ENCODE peak calls at places on chromosomes 16 and 17, in five cellular contexts. Q is AG09309, T is epithelial cell of esophagus, K is heart left ventricle, A is cardiac fibroblast. O is an unnamed sample.

GRCh38 chr17:76191891-76192290 is 48.4 kb downstream of the RNF157 start:
- DNase-seq in Q (no peak), T (no peak), K (no peak), A (no peak), O (no peak)

GRCh38 chr16:23709536-23709935 is 3.5 kb downstream of the ERN2 start:
- DNase-seq in Q (no peak), T (no peak), K (no peak), A (no peak), O (no peak)

GRCh38 chr17:18143044-18143936 is 34.7 kb downstream of the MYO15A start:
- DNase-seq in Q (no peak), T (peak), K (no peak), A (peak), O (no peak)

GRCh38 chr17:51097708-51098446 is 22.8 kb downstream of the SPAG9 start:
- DNase-seq in Q (no peak), T (no peak), K (no peak), A (no peak), O (no peak)

GRCh38 chr17:31216053-31216751 is 80.8 kb downstream of the OMG start:
- DNase-seq in Q (peak), T (peak), K (no peak), A (peak), O (peak)

GRCh38 chr17:64040201-64040600 is 19.8 kb upstream of the ICAM2 start:
- DNase-seq in Q (no peak), T (no peak), K (no peak), A (no peak), O (no peak)

GRCh38 chr16:4859900-4860255 is 12.6 kb downstream of the UBN1 start:
- DNase-seq in Q (no peak), T (peak), K (peak), A (peak), O (no peak)

GRCh38 chr17:39231587-39232551 is 6.1 kb upstream of the STAC2 start:
- DNase-seq in Q (no peak), T (peak), K (peak), A (peak), O (no peak)

GRCh38 chr17:17018612-17019429 is 23.4 kb upstream of the MPRIP start:
- DNase-seq in Q (no peak), T (peak), K (peak), A (no peak), O (no peak)

GRCh38 chr16:3963203-3963602 is 82.7 kb upstream of the CREBBP start:
- DNase-seq in Q (no peak), T (no peak), K (no peak), A (no peak), O (no peak)

GRCh38 chr17:47323382-47324223 is at the start of gene EFCAB13:
- DNase-seq in Q (no peak), T (peak), K (peak), A (peak), O (peak)

GRCh38 chr16:59126486-59126885 is 392.4 kb upstream of the GOT2 start:
- DNase-seq in Q (no peak), T (no peak), K (no peak), A (no peak), O (no peak)

GRCh38 chr16:30011505-30012480 is 966 bp upstream of the DOC2A start:
- DNase-seq in Q (no peak), T (no peak), K (no peak), A (no peak), O (no peak)

GRCh38 chr16:19601083-19601976 is 45.8 kb downstream of the VPS35L start:
- DNase-seq in Q (no peak), T (peak), K (no peak), A (peak), O (no peak)

GRCh38 chr16:50006954-50007353 is 18.1 kb upstream of the CNEP1R1 start:
- DNase-seq in Q (no peak), T (no peak), K (no peak), A (no peak), O (no peak)

GRCh38 chr16:16145286-16145685 is 78.0 kb downstream of the ABCC6 start:
- DNase-seq in Q (no peak), T (no peak), K (no peak), A (no peak), O (no peak)

GRCh38 chr17:2814499-2815341 is 18.5 kb downstream of the RAP1GAP2 start:
- DNase-seq in Q (no peak), T (no peak), K (no peak), A (no peak), O (no peak)

GRCh38 chr16:2159052-2159838 is 3.7 kb downstream of the TRAF7 start:
- DNase-seq in Q (no peak), T (no peak), K (no peak), A (peak), O (no peak)

GRCh38 chr17:73630531-73630930 is 13.7 kb downstream of the SDK2 start:
- DNase-seq in Q (no peak), T (no peak), K (no peak), A (no peak), O (no peak)

GRCh38 chr16:11139624-11140375 is 116.2 kb downstream of the SOCS1 start:
- DNase-seq in Q (no peak), T (no peak), K (no peak), A (peak), O (no peak)

GRCh38 chr17:61132524-61133025 is 267.1 kb upstream of the TBX2 start:
- DNase-seq in Q (no peak), T (no peak), K (no peak), A (no peak), O (no peak)

GRCh38 chr16:87897563-87898505 is 28.5 kb upstream of the SLC7A5 start:
- DNase-seq in Q (no peak), T (no peak), K (no peak), A (no peak), O (no peak)

GRCh38 chr17:55830210-55830609 is 79.4 kb downstream of the PCTP start:
- DNase-seq in Q (no peak), T (no peak), K (no peak), A (no peak), O (no peak)

GRCh38 chr16:67884-68789 is 4.3 kb downstream of the RHBDF1 start:
- DNase-seq in Q (no peak), T (no peak), K (no peak), A (peak), O (no peak)

GRCh38 chr17:44110011-44110686 is 13.3 kb downstream of the HDAC5 start:
- DNase-seq in Q (no peak), T (no peak), K (no peak), A (no peak), O (no peak)

GRCh38 chr17:44109312-44109630 is 14.2 kb downstream of the HDAC5 start:
- DNase-seq in Q (no peak), T (no peak), K (no peak), A (no peak), O (no peak)

GRCh38 chr17:44112284-44113280 is 10.9 kb downstream of the HDAC5 start:
- DNase-seq in Q (no peak), T (peak), K (peak), A (no peak), O (no peak)

GRCh38 chr17:44111777-44112176 is 11.7 kb downstream of the HDAC5 start:
- DNase-seq in Q (no peak), T (no peak), K (no peak), A (no peak), O (no peak)

DNA sequence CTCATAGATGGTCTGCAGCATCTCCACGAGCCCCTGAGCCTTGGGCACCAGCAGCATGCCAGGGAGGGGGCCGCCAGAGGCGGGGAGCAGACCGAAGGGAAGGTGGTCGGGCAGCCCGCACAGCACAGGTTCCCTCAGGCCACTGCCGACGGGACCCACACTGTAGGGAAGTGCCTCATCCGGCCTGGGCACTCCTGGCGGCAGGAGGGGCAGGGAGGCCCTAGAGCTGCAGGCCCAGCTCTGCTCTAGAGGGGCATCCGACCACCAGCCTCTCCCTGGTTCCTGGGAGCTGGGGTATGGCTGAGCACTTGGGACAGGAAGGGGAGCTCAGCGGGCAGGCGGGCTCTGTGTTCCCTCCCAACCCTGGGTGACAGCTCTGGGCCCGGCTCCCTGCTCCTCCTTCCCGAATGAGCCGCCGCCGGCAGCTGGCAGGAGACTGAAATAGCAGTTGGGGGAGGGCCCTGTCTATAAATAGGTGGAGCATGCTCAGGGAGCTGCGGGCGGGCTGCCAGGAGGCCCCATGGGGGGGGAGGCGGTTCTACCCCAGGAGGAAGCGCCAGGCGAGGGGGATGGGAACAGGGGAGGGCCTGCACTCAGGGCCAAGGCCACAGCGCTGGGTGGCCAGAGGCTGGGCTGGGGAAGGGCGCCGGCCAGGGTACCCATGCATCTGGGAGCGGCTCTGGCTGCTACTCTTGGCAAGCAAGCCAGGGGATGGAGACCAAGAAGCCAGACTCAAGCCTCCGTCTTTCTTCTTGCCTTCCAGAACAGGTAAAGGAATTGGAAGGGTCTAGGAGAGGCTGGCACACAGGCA is 12.4 kb downstream of the HDAC5 start:
- DNase-seq in Q (peak), T (peak), K (peak), A (peak), O (peak)
- H3K4me3 ChIP-seq in Q (peak), T (peak), K (peak), A (peak), O (peak)

DNA sequence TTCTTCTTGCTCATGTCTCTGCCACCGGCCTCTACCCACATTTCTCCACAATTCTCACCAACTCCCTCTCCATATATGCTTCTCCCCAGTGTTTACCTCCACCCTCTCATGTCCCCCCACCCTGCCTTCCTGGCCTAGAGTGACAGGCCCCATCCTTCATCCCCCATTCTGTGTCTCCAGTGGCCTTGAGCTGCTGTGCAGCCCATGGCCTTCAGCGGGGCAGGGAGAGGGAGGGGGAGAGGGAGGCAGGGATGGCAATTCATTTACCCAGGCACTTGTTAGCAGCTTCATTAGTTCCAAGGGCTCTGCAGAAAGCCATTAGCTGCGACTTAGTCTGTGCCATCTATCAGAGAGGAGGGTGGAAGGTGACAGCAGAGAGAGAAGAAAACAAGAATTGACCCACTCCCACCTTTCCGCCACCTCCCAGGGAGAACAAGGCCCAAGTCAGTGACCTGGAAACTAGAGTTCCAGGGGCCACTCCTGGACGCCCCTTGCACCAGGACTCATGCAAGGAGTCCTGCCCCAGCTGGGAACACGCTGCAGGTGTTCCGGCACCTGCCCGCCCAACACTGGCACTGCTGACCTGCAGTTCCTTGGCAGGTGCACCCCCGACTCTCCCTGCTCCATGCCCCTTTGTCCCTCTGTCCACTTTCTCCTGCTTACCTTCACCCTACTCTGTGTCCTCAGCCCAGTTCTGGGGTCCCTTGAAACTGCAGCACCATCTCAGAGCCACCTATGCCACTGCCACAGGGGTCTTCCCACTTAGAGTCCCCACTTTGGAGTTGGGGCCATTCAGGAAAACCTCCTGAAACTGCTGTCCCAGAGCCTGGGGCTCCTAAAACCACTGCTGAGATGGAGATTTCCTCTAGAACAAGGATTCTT is 23.5 kb upstream of the PYY start:
- DNase-seq in Q (no peak), T (no peak), K (no peak), A (no peak), O (no peak)
- H3K4me3 ChIP-seq in Q (no peak), T (no peak), K (no peak), A (no peak), O (no peak)

DNA sequence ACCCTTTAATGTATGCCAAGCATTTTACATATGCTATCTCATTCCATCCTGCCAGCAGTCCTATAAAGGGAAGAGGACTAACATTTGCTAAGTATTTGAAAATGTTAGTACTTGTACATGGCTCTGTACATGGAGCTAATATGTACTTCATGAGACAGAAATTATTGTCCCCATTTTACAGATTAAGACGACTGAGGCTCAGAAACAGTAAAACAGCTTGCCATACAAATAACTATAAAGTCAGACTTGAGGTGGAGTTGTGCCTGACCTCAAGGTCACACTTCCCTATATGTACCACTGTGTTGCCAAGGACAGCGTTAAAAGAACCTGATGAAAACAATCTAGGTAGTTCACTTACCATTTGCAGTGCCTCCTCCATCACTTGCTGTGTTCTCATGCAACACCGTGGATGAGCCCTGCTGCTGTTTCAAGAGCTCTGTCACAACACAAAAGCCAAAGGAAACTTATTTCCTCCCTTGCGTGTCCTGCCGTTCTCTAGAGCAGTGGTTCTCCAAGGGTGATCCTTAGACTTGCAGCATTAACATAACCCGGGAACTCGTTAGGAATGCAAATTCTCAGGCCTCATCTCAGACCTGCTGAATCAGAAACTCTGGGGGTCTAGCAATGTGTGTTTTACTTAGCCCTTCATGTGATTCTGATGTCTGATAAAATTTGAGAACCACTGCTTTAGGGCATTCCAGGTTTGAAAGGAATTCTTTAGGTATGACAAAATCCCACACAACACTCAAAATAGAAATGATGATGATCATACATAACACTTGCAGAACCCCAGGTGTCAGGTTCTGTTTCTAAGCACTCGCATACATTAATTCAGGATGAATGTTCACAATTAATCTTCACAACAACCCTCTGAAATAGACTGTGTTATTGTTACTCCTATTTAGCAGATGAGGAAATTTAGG is 51.2 kb upstream of the MTMR4 start:
- DNase-seq in Q (no peak), T (peak), K (no peak), A (no peak), O (no peak)
- H3K4me3 ChIP-seq in Q (no peak), T (no peak), K (no peak), A (no peak), O (no peak)

GRCh38 chr16:73214825-73215481 is 167.0 kb upstream of the ZFHX3 start:
- DNase-seq in Q (peak), T (no peak), K (no peak), A (peak), O (peak)
- H3K4me3 ChIP-seq in Q (no peak), T (no peak), K (no peak), A (no peak), O (no peak)

GRCh38 chr17:48728232-48729231 is at the start of gene HOXB13:
- DNase-seq in Q (peak), T (no peak), K (no peak), A (no peak), O (no peak)
- H3K4me3 ChIP-seq in Q (peak), T (no peak), K (peak), A (no peak), O (peak)

GRCh38 chr17:9018731-9019130 is 2.6 kb upstream of the NTN1 start:
- DNase-seq in Q (no peak), T (no peak), K (no peak), A (no peak), O (no peak)

GRCh38 chr17:9020824-9021157 is 519 bp upstream of the NTN1 start:
- DNase-seq in Q (no peak), T (no peak), K (no peak), A (no peak), O (no peak)

GRCh38 chr17:9021985-9022552 is 759 bp downstream of the NTN1 start:
- DNase-seq in Q (no peak), T (peak), K (peak), A (peak), O (no peak)

GRCh38 chr17:9021158-9021984 is at the start of gene NTN1:
- DNase-seq in Q (no peak), T (peak), K (peak), A (peak), O (no peak)

DNA sequence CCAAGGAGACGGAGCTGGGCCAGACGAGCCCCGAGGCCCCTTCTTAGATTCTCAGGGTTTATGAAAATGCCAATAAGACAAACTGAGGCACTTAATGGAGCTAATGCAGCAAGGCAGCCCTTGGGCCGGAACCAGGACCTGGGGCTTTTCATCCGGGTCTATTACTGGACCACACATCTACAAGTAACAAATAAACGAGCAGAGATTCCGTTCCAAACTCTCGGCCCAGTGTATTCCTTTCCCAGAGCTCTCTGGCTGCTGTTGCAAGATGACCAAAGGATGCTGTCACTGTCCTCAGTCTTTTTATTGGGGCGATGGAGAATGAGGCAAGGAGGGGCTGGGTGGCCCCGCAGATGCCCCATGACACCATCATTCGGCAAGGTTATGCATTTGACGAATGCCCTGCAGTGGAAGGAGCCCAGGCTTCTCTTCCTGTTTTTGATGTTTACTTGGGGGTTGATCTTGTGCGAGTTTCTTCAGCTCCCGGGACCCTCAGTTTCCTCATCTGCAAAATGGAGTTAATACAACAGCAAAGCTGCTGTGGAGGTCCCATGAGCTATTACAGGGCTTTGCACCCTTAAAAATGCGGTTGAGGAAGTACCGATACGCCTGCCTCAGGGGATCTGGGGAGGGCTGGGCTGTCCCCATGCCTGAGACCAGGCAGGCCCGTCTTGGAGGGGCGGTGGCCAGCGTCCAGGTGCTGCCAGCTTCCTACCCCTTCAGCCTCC is 1.1 kb upstream of the NTN1 start:
- DNase-seq in Q (no peak), T (no peak), K (no peak), A (no peak), O (no peak)
- H3K4me3 ChIP-seq in Q (no peak), T (no peak), K (peak), A (peak), O (peak)

DNA sequence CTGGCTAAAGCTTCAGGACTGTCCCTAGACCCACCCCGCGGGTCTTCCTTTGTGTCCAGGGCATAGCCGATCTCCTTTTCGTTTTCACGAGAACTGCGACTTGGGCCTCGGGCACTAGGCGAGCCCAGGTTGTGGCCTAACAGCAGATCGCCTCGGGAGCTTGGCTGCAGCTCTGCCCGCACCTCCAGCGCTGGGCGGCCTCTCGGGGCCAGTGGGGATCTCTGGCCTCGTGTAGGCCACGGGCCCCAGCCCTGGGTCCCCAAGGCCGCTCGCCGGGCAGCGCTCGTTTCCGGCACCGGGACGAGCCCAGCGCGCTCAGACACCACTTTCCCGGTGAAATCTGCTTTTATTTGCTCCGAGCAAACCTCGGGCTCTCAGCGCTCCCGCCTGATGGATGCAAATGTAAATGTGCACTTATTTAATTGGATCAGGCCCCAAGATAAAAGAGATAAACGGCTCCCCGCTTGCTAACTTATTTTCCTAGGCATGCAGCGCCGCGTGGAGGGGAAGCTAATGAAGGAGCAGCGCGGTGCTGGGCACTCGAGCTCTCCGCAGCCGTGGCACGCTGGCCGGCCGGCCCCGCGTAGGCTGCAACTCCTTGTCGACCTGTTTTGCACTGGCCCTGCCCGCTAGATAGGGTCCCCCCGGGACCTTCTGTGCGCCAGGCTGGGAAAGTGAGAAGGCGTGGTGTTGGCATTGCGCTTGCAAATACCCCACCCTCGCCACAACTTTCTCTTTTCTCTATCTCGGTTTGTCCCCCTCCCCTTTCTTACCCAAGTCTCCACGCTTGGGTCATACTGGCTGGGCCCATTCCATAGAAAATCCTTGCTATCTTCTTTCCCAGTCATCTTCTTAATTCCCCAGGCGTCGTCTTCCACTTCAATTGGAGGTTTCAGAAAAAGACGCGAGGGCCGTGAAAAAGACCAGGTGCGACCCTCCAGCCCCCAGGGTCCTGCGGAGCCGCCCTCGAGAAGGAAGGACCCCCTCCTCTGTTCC is 8.0 kb downstream of the IRX5 start:
- DNase-seq in Q (no peak), T (peak), K (no peak), A (no peak), O (no peak)
- H3K4me3 ChIP-seq in Q (no peak), T (peak), K (peak), A (no peak), O (peak)

O was measured in skeletal muscle cell.